ENCODE peak calls at places on chromosomes 12 and 14, in four cellular contexts. G, D, J and P are unnamed samples.

GRCh38 chr14:69034612-69035262 is 55.6 kb upstream of the ACTN1 start:
- DNase-seq in G (no peak), D (no peak), J (no peak), P (no peak)

GRCh38 chr14:76273346-76273745 is 102.6 kb upstream of the ESRRB start:
- DNase-seq in G (no peak), D (no peak), J (no peak), P (no peak)

GRCh38 chr12:8501720-8502119 is 11.6 kb upstream of the CLEC4D start:
- DNase-seq in G (no peak), D (no peak), J (peak), P (no peak)

GRCh38 chr12:100154472-100155247 is 12.0 kb upstream of the BLTP3B start:
- DNase-seq in G (peak), D (peak), J (peak), P (peak)

GRCh38 chr12:6376079-6376941 is 947 bp upstream of the SCNN1A start:
- DNase-seq in G (no peak), D (no peak), J (peak), P (no peak)

GRCh38 chr14:51168220-51168613 is 71.8 kb upstream of the TMX1 start:
- DNase-seq in G (no peak), D (no peak), J (no peak), P (no peak)

GRCh38 chr12:53997324-53998173 is 2.4 kb upstream of the HOXC9 start:
- DNase-seq in G (no peak), D (no peak), J (no peak), P (no peak)

GRCh38 chr14:93970967-93971634 is 5.3 kb downstream of the ASB2 start:
- DNase-seq in G (no peak), D (peak), J (peak), P (no peak)

GRCh38 chr12:90627180-90627896 is 327.6 kb downstream of the CCER1 start:
- DNase-seq in G (no peak), D (no peak), J (peak), P (no peak)

GRCh38 chr12:48985475-48985897 is 7.4 kb downstream of the WNT1 start:
- DNase-seq in G (no peak), D (no peak), J (no peak), P (no peak)

GRCh38 chr12:12823811-12824210 is 10.7 kb downstream of the DDX47 start:
- DNase-seq in G (no peak), D (no peak), J (no peak), P (no peak)

GRCh38 chr14:20228681-20229080 is at the start of gene OR11H7:
- DNase-seq in G (no peak), D (no peak), J (no peak), P (no peak)

GRCh38 chr12:2064078-2064507 is 11.3 kb downstream of the CACNA1C start:
- DNase-seq in G (no peak), D (no peak), J (peak), P (no peak)

GRCh38 chr12:111182391-111182790 is 186.5 kb downstream of the PHETA1 start:
- DNase-seq in G (no peak), D (no peak), J (no peak), P (no peak)

GRCh38 chr12:19058235-19059021 is 71.1 kb upstream of the PLEKHA5 start:
- DNase-seq in G (no peak), D (no peak), J (no peak), P (no peak)

GRCh38 chr12:58732894-58733293 is 187.4 kb downstream of the LRIG3 start:
- DNase-seq in G (no peak), D (no peak), J (no peak), P (no peak)

GRCh38 chr14:104665092-104665662 is 24.2 kb upstream of the INF2 start:
- DNase-seq in G (no peak), D (no peak), J (no peak), P (no peak)

GRCh38 chr12:120055639-120056038 is 60.9 kb downstream of the RAB35 start:
- DNase-seq in G (no peak), D (no peak), J (no peak), P (no peak)

GRCh38 chr12:13539051-13539450 is 342.5 kb downstream of the EMP1 start:
- DNase-seq in G (no peak), D (no peak), J (no peak), P (no peak)

GRCh38 chr14:79438696-79439342 is 772.5 kb downstream of the DIO2 start:
- DNase-seq in G (no peak), D (no peak), J (no peak), P (no peak)

GRCh38 chr14:54676822-54677708 is 110.1 kb downstream of the SAMD4A start:
- DNase-seq in G (no peak), D (no peak), J (peak), P (no peak)

GRCh38 chr12:132182711-132183365 is 38.6 kb downstream of the NOC4L start:
- DNase-seq in G (no peak), D (no peak), J (no peak), P (no peak)

GRCh38 chr12:46404225-46404631 is 31.7 kb upstream of the SLC38A2 start:
- DNase-seq in G (no peak), D (no peak), J (no peak), P (no peak)

GRCh38 chr12:109304485-109304884 is 4.6 kb downstream of the FOXN4 start:
- DNase-seq in G (no peak), D (no peak), J (no peak), P (no peak)